ENCODE peak calls at places on chromosomes 2 and 18, in seven cellular contexts. H is iPS DF 6.9, P is pancreas, U is endodermal cell, M is upper lobe of right lung, J is breast epithelium, G is HCT116. Q is an unnamed sample.

GRCh38 chr2:109396338-109397180 is 217.2 kb downstream of the SEPTIN10 start:
- DNase-seq in H (no peak), P (no peak), U (peak; percentile 73), M (no peak), J (no peak), G (no peak), Q (no peak)

GRCh38 chr2:97726311-97727064 is 13.1 kb downstream of the ZAP70 start:
- DNase-seq in H (no peak), P (no peak), U (peak; percentile 31), M (peak; percentile 42), J (no peak), G (no peak), Q (no peak)

GRCh38 chr2:63780483-63781155 is 61.1 kb upstream of the UGP2 start:
- DNase-seq in H (no peak), P (no peak), U (no peak), M (no peak), J (no peak), G (no peak), Q (peak; percentile 30)

GRCh38 chr2:188634656-188635055 is 339.5 kb upstream of the COL3A1 start:
- DNase-seq in H (no peak), P (no peak), U (no peak), M (no peak), J (no peak), G (no peak), Q (no peak)

GRCh38 chr2:33022989-33023731 is 76.4 kb downstream of the LTBP1 start:
- DNase-seq in H (no peak), P (no peak), U (no peak), M (no peak), J (no peak), G (peak; percentile 22), Q (no peak)

GRCh38 chr18:79868168-79868784 is 70.5 kb downstream of the KCNG2 start:
- DNase-seq in H (no peak), P (no peak), U (peak; percentile 30), M (peak; percentile 63), J (no peak), G (no peak), Q (peak; percentile 46)

GRCh38 chr18:61831071-61831470 is 61.7 kb downstream of the RNF152 start:
- DNase-seq in H (no peak), P (no peak), U (no peak), M (no peak), J (no peak), G (no peak), Q (peak; percentile 33)

GRCh38 chr2:217451634-217452033 is 551.2 kb downstream of the TNS1 start:
- DNase-seq in H (no peak), P (no peak), U (peak; percentile 67), M (no peak), J (no peak), G (no peak), Q (no peak)

GRCh38 chr2:234447963-234448362 is 48.9 kb downstream of the ARL4C start:
- DNase-seq in H (no peak), P (no peak), U (no peak), M (no peak), J (no peak), G (no peak), Q (no peak)

GRCh38 chr2:166560022-166560421 is 66.0 kb upstream of the SCN7A start:
- DNase-seq in H (no peak), P (no peak), U (no peak), M (no peak), J (no peak), G (no peak), Q (no peak)

GRCh38 chr2:151976945-151977353 is 121.9 kb downstream of the CACNB4 start:
- DNase-seq in H (no peak), P (no peak), U (no peak), M (no peak), J (no peak), G (no peak), Q (no peak)

GRCh38 chr2:240452471-240453256 is 17.2 kb downstream of the GPC1 start:
- DNase-seq in H (no peak), P (peak; percentile 79), U (peak; percentile 89), M (peak; percentile 86), J (no peak), G (no peak), Q (no peak)

GRCh38 chr2:175890636-175891242 is 111.3 kb downstream of the LNPK start:
- DNase-seq in H (no peak), P (no peak), U (no peak), M (no peak), J (no peak), G (no peak), Q (no peak)

GRCh38 chr2:115369380-115369779 is 926.9 kb downstream of the DPP10 start:
- DNase-seq in H (no peak), P (no peak), U (no peak), M (no peak), J (no peak), G (no peak), Q (no peak)

GRCh38 chr2:115359550-115359949 is 917.1 kb downstream of the DPP10 start:
- DNase-seq in H (no peak), P (no peak), U (no peak), M (no peak), J (no peak), G (no peak), Q (no peak)

DNA sequence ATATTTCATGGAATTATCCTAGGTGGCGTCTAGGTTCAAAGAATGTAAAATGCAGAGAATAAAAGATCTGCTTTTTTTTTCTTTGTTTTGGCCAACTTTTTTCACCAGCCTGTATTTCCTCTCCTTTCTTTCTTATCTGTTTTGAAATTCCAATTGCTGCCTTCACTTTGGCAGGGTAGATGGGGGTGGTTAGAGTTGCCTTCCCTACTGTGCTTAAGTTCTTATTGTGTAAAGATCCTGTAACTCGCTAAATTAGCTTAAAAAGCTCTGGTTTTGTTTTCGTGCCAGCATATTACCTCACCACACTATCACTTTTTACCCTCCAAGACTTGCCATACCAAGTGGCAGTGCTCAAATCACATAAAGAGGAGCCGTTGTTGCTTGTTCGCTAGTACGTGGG is 921.6 kb downstream of the DPP10 start:
- DNase-seq in H (no peak), P (no peak), U (peak; percentile 55), M (no peak), J (no peak), G (no peak), Q (no peak)
- H3K4me3 ChIP-seq in H (no peak overlapping the region), P (no peak overlapping the region), U (no peak overlapping the region), M (no peak overlapping the region), J (no peak overlapping the region), G (no peak overlapping the region), Q (no peak overlapping the region)

GRCh38 chr2:20597868-20598183 is 53.1 kb downstream of the HS1BP3 start:
- DNase-seq in H (no peak), P (no peak), U (peak; percentile 26), M (peak; percentile 15), J (no peak), G (no peak), Q (no peak)
- H3K4me1 ChIP-seq in H (peaks cover 1% of the 10 kb centered on the region), P (peaks cover 5% of the 10 kb centered on the region), U (peaks cover 3% of the 10 kb centered on the region), M (peaks cover 70% of the 10 kb centered on the region), J (peaks cover 9% of the 10 kb centered on the region), G (peaks cover 27% of the 10 kb centered on the region), Q (peaks cover 42% of the 10 kb centered on the region)

GRCh38 chr2:7880126-7880525 is 801.7 kb upstream of the ID2 start:
- DNase-seq in H (no peak), P (no peak), U (peak; percentile 40), M (no peak), J (no peak), G (no peak), Q (no peak)
- H3K4me3 ChIP-seq in H (no peak overlapping the region), P (no peak overlapping the region), U (peak overlapping the region; percentile 54), M (no peak overlapping the region), J (no peak overlapping the region), G (no peak overlapping the region), Q (no peak overlapping the region)

GRCh38 chr2:75428627-75429026 is 132.1 kb downstream of the EVA1A start:
- DNase-seq in H (no peak), P (no peak), U (peak; percentile 48), M (no peak), J (no peak), G (no peak), Q (no peak)

GRCh38 chr2:75431276-75431675 is 129.5 kb downstream of the EVA1A start:
- DNase-seq in H (no peak), P (no peak), U (no peak), M (no peak), J (no peak), G (no peak), Q (no peak)

GRCh38 chr2:75429036-75429435 is 131.7 kb downstream of the EVA1A start:
- DNase-seq in H (no peak), P (peak; percentile 65), U (peak; percentile 48), M (no peak), J (no peak), G (no peak), Q (no peak)

GRCh38 chr2:75431757-75432156 is 129.0 kb downstream of the EVA1A start:
- DNase-seq in H (no peak), P (no peak), U (no peak), M (no peak), J (no peak), G (no peak), Q (no peak)

DNA sequence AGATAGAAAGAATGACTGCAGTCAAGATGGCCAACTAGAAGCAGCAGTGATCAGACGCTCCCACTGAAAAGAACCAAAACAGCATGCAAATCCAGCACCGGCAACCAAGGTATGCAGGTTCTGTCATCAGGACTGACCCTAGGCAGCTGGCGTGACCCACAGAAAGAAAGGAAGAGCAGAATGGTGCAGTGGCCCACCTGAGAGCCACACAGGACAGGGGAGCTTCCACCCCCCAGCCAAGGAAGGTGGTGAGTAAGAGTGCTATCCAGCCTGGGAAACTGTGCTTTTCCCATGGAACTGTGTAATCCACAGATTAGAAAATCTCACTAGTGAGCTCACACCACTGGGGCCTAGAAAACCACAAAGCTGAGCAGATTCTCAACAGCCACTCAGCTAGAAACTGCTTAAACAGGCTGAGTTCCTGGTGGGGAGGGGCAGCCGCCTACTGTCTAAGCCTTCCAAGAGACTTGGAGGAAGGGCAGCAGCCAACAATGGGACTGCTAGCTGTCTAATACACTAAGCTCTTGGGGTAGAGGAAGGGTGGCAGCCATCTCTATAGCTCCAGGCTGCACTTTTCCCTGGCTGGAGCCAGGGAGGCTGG is 127.9 kb downstream of the EVA1A start:
- DNase-seq in H (no peak), P (no peak), U (peak; percentile 62), M (peak; percentile 65), J (no peak), G (no peak), Q (no peak)
- H3K4me1 ChIP-seq in H (peaks cover 2% of the 10 kb centered on the region), P (peaks cover 4% of the 10 kb centered on the region), U (peaks cover 15% of the 10 kb centered on the region), M (no peaks in the 10 kb centered on the region), J (no peaks in the 10 kb centered on the region), G (peaks cover 14% of the 10 kb centered on the region), Q (no peaks in the 10 kb centered on the region)

DNA sequence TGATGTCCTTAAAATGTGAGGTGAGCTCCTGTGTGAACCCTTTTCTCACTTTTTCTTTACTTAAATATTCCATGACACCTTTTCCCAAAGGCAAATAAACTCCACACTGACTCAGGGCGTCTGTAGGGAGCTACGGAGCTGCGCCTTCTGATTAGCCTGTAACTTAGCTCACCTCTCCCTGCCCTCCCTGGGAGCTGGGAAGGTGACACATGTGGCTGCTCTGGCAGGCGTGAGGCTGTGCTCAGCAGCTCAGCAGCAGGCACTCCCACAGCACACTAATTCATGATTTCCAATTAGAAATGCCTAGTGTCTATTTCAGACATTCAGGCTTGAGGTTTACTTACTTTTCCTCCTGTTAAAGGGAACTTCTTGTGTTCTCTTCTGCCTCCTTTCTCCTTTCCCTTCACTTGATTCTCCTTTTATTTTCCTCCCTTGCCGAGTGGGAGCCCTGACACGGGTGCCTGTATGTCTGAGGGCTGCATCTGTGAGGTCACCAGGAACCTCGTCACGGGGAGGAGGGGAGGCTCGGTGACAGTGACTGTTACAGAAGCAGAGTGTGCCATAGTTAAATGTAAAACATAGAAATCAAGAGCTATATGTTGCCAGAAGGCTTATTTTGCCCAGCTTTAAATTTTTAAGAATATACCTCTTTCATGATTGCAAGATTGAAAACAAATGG is 437.0 kb downstream of the DCDC2C start:
- DNase-seq in H (no peak), P (peak; percentile 50), U (peak; percentile 53), M (no peak), J (no peak), G (no peak), Q (no peak)
- H3K4me3 ChIP-seq in H (no peak overlapping the region), P (no peak overlapping the region), U (no peak overlapping the region), M (no peak overlapping the region), J (no peak overlapping the region), G (no peak overlapping the region), Q (no peak overlapping the region)